ENCODE peak calls at places on chromosomes 6 and 20, in seven cellular contexts. I, E, M, F, X, U and Y are unnamed samples.

GRCh38 chr6:33607784-33608161 is 13.3 kb upstream of the ITPR3 start:
- DNase-seq in I (peak), E (no peak), M (no peak), F (peak), X (no peak), U (peak), Y (no peak)

GRCh38 chr6:69390125-69390524 is 406.7 kb downstream of the LMBRD1 start:
- DNase-seq in I (peak), E (no peak), M (no peak), F (no peak), X (no peak), U (no peak), Y (no peak)

GRCh38 chr20:792248-792647 is 23.9 kb upstream of the SLC52A3 start:
- DNase-seq in I (no peak), E (no peak), M (no peak), F (no peak), X (no peak), U (no peak), Y (no peak)

GRCh38 chr6:108024427-108025073 is 50.0 kb downstream of the OSTM1 start:
- DNase-seq in I (no peak), E (no peak), M (no peak), F (no peak), X (no peak), U (no peak), Y (no peak)

GRCh38 chr20:45290677-45291355 is 15.8 kb upstream of the RBPJL start:
- DNase-seq in I (peak), E (peak), M (peak), F (peak), X (peak), U (peak), Y (peak)

GRCh38 chr20:40763646-40764295 is 74.7 kb upstream of the MAFB start:
- DNase-seq in I (no peak), E (no peak), M (no peak), F (no peak), X (peak), U (no peak), Y (no peak)

GRCh38 chr6:15554728-15555100 is 108.1 kb downstream of the DTNBP1 start:
- DNase-seq in I (no peak), E (no peak), M (no peak), F (no peak), X (no peak), U (no peak), Y (no peak)

GRCh38 chr20:32829291-32830005 is 9.7 kb downstream of the MAPRE1 start:
- DNase-seq in I (no peak), E (no peak), M (no peak), F (no peak), X (no peak), U (no peak), Y (no peak)

GRCh38 chr6:138285800-138286199 is 67.5 kb upstream of the PBOV1 start:
- DNase-seq in I (no peak), E (no peak), M (no peak), F (no peak), X (no peak), U (no peak), Y (no peak)

GRCh38 chr20:6692566-6693168 is 74.8 kb upstream of the BMP2 start:
- DNase-seq in I (no peak), E (no peak), M (no peak), F (no peak), X (no peak), U (no peak), Y (no peak)

GRCh38 chr6:74598473-74599393 is 607.1 kb downstream of the COL12A1 start:
- DNase-seq in I (no peak), E (no peak), M (no peak), F (no peak), X (no peak), U (no peak), Y (no peak)

GRCh38 chr6:132257561-132257960 is 143.7 kb downstream of the MOXD1 start:
- DNase-seq in I (no peak), E (no peak), M (no peak), F (no peak), X (no peak), U (no peak), Y (no peak)

GRCh38 chr6:132264101-132264500 is 137.2 kb downstream of the MOXD1 start:
- DNase-seq in I (no peak), E (no peak), M (no peak), F (no peak), X (no peak), U (no peak), Y (no peak)

GRCh38 chr6:132261354-132261753 is 139.9 kb downstream of the MOXD1 start:
- DNase-seq in I (no peak), E (no peak), M (no peak), F (no peak), X (peak), U (no peak), Y (no peak)

GRCh38 chr6:132256457-132256856 is 144.8 kb downstream of the MOXD1 start:
- DNase-seq in I (no peak), E (no peak), M (no peak), F (no peak), X (no peak), U (no peak), Y (no peak)

GRCh38 chr6:132259070-132259469 is 142.2 kb downstream of the MOXD1 start:
- DNase-seq in I (no peak), E (no peak), M (peak), F (no peak), X (peak), U (no peak), Y (no peak)
- TF ChIP-seq CTCF in I (no peak), E (no peak), M (peak), F (peak), X (peak), U (peak), Y (peak)

GRCh38 chr20:38935285-38935684 is 9.1 kb downstream of the FAM83D start:
- DNase-seq in I (no peak), E (no peak), M (peak), F (no peak), X (peak), U (no peak), Y (no peak)
- TF ChIP-seq CTCF in I (no peak), E (no peak), M (peak), F (no peak), X (peak), U (peak), Y (no peak)

DNA sequence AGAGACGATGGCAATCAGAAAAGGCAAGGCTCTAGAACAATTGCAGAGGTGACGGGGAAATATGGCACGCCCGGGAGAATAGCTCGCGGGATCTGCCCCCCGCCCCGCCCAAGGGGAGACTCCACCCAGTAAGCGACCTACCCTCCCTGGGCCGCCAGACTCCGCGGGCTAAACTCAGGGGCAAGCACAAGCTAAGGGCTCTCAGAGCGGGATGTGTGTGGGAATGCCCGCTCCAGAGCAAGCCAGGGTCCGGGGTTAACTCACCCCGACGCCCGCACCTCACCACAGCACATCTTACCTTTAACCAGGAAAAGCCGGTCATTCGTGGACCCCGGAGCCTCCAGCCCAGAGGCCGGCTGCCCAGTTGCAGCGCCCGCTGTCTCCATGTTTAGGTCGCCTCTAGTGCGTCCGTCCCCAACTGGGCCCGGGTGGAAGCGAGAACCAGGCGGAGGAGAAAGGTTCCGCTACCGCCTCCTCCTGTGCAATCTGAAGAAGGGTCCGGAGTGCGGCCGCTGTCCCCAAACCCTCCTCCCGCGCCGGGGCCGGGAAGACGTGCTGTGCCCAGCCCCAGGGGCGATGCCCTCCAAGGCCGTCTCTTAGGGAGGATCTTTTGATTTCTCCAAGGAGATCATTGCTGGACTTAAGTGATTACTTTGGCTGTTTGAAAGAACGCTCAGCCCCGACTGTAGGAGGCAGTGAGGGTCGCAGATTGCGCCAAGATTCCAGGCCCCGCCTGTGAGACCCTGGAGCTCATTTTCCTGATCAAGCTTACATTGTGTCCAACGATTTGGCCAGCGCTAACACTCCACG is at the start of gene TMEM242:
- DNase-seq in I (peak), E (peak), M (peak), F (peak), X (peak), U (peak), Y (peak)
- TF ChIP-seq CTCF in I (peak), E (no peak), M (peak), F (peak), X (peak), U (no peak), Y (peak)

DNA sequence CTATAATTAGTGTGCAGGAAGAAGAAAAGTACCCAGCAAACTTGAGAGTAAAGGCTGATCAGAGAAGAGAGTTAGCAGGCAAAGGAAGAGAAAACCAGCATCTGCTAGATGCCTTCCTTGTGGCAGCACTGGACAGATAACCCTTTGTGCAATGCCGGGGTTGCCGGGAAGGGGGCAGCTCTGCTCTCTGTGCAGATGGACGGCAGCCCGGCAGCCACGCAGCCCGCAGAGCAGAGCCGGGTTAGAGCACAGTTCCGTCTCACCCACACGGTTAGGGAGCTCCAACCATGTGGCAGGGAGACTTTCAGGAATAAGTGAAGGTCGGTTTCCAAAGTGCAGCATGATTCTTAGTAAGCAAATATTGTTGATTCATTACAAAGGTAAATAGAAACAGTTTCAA is 80.0 kb upstream of the RPS6KA2 start:
- DNase-seq in I (peak), E (no peak), M (peak), F (no peak), X (peak), U (no peak), Y (peak)
- TF ChIP-seq CTCF in I (no peak), E (no peak), M (peak), F (peak), X (peak), U (peak), Y (peak)

GRCh38 chr6:169237496-169238134 is 16.0 kb downstream of the THBS2 start:
- DNase-seq in I (no peak), E (peak), M (no peak), F (peak), X (no peak), U (no peak), Y (no peak)

GRCh38 chr6:169236988-169237387 is 16.7 kb downstream of the THBS2 start:
- DNase-seq in I (no peak), E (peak), M (no peak), F (peak), X (no peak), U (no peak), Y (no peak)

GRCh38 chr6:169235286-169235685 is 18.4 kb downstream of the THBS2 start:
- DNase-seq in I (no peak), E (peak), M (no peak), F (no peak), X (no peak), U (no peak), Y (no peak)

GRCh38 chr6:169234634-169235033 is 19.0 kb downstream of the THBS2 start:
- DNase-seq in I (no peak), E (peak), M (no peak), F (peak), X (no peak), U (no peak), Y (no peak)

GRCh38 chr6:169236545-169236944 is 17.1 kb downstream of the THBS2 start:
- DNase-seq in I (no peak), E (peak), M (no peak), F (peak), X (no peak), U (no peak), Y (no peak)
- TF ChIP-seq CTCF in I (no peak), E (no peak), M (no peak), F (no peak), X (no peak), U (no peak), Y (no peak)

GRCh38 chr6:44235891-44236516 is 10.9 kb upstream of the HSP90AB1 start:
- DNase-seq in I (no peak), E (no peak), M (no peak), F (peak), X (no peak), U (no peak), Y (no peak)
- TF ChIP-seq CTCF in I (no peak), E (no peak), M (no peak), F (no peak), X (no peak), U (no peak), Y (no peak)

GRCh38 chr6:37032239-37032638 is 26.8 kb downstream of the FGD2 start:
- DNase-seq in I (no peak), E (no peak), M (no peak), F (peak), X (no peak), U (no peak), Y (no peak)

GRCh38 chr6:37027811-37028469 is 22.5 kb downstream of the FGD2 start:
- DNase-seq in I (no peak), E (no peak), M (no peak), F (no peak), X (no peak), U (no peak), Y (no peak)

GRCh38 chr6:37027036-37027720 is 21.7 kb downstream of the FGD2 start:
- DNase-seq in I (no peak), E (no peak), M (no peak), F (no peak), X (no peak), U (no peak), Y (no peak)

GRCh38 chr6:37030599-37030998 is 25.1 kb downstream of the FGD2 start:
- DNase-seq in I (no peak), E (no peak), M (no peak), F (no peak), X (no peak), U (no peak), Y (no peak)

GRCh38 chr6:37029249-37029959 is 23.9 kb downstream of the FGD2 start:
- DNase-seq in I (peak), E (no peak), M (peak), F (peak), X (peak), U (peak), Y (peak)
- TF ChIP-seq CTCF in I (peak), E (peak), M (peak), F (peak), X (peak), U (peak), Y (peak)

GRCh38 chr20:50928469-50928868 is 2.8 kb downstream of the ADNP start:
- DNase-seq in I (no peak), E (no peak), M (no peak), F (no peak), X (no peak), U (no peak), Y (no peak)

GRCh38 chr20:50931048-50931305 is 260 bp downstream of the ADNP start:
- DNase-seq in I (no peak), E (no peak), M (no peak), F (no peak), X (no peak), U (no peak), Y (no peak)

GRCh38 chr20:50931306-50932015 is at the start of gene ADNP:
- DNase-seq in I (peak), E (peak), M (peak), F (peak), X (peak), U (peak), Y (peak)

GRCh38 chr20:50930139-50931047 is 844 bp downstream of the ADNP start:
- DNase-seq in I (peak), E (no peak), M (no peak), F (peak), X (no peak), U (no peak), Y (peak)

DNA sequence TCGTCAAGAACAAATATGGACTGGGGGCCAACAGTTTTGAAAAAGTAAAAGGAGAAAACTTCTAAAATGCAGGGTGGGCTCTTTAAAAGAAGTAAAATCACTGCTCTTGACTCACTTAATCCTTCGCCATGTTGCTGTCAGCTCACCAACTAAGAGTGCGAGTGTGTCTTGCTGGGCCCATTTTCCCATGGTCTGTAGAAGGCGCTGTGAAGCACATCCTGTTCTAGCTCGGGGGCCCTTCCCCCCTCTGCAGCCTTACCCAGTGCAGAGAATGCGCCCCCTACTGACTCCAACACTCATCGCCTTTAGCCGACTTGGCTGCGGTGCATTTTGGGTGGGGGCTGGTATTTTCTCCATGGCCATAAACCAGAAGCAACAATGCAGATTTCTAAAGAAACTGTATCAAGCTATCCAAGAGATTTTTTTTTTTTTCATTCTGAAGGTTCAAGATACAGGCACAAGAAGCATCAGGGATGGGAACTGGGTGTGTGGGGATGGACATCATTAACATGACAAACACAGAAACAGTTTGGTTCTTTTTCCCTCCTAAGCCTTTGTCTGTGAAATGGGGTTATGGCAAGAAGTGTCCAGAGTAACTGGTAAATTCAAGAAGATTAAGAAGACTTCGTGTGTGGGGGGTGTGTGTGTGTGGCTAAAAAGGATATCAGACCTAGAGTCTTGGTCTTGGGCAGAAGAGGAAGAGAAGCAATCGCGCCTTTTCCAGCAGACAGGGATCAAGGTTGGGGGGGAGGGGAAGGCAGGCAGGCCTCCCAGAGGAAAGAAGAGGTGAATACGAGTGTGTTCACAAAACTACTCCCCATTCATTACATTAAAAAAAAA is 1.7 kb downstream of the ADNP start:
- DNase-seq in I (peak), E (peak), M (peak), F (peak), X (peak), U (peak), Y (peak)
- TF ChIP-seq CTCF in I (peak), E (peak), M (peak), F (peak), X (peak), U (peak), Y (peak)